ENCODE peak calls at places on chromosomes 12 and 14, in ten cellular contexts. One of them, this sample, is unnamed.

GRCh38 chr12:53251477-53252348 is 16.4 kb upstream of the ESPL1 start:
- DNase-seq in fibroblast of mammary gland: peak; percentile 62
- DNase-seq in T1000: peak; percentile 79
- DNase-seq in activated T-cell treated with anti-CD3 and anti-CD28 coated beads, Interleukin-2, amount 50 U/mL, for 48 hours: peak; percentile 84
- DNase-seq in central memory CD8-positive, alpha-beta T cell: peak; percentile 51
- DNase-seq in PC-3: peak; percentile 80
- DNase-seq in HCT116: peak; percentile 48
- DNase-seq in amniotic stem cell: no peak
- DNase-seq in right cardiac atrium: peak; percentile 93
- DNase-seq in gastrocnemius medialis: peak; percentile 81
- DNase-seq in this sample: peak; percentile 64

GRCh38 chr12:22974865-22975264 is 349.9 kb downstream of the ETNK1 start:
- DNase-seq in fibroblast of mammary gland: peak; percentile 96
- DNase-seq in T1000: no peak
- DNase-seq in activated T-cell treated with anti-CD3 and anti-CD28 coated beads, Interleukin-2, amount 50 U/mL, for 48 hours: no peak
- DNase-seq in central memory CD8-positive, alpha-beta T cell: no peak
- DNase-seq in PC-3: peak; percentile 50
- DNase-seq in HCT116: peak; percentile 15
- DNase-seq in amniotic stem cell: peak; percentile 5
- DNase-seq in right cardiac atrium: no peak
- DNase-seq in gastrocnemius medialis: no peak
- DNase-seq in this sample: no peak

GRCh38 chr14:20711275-20712069 is 22.9 kb downstream of the ANG start:
- DNase-seq in fibroblast of mammary gland: no peak
- DNase-seq in T1000: no peak
- DNase-seq in activated T-cell treated with anti-CD3 and anti-CD28 coated beads, Interleukin-2, amount 50 U/mL, for 48 hours: no peak
- DNase-seq in central memory CD8-positive, alpha-beta T cell: no peak
- DNase-seq in PC-3: no peak
- DNase-seq in HCT116: no peak
- DNase-seq in amniotic stem cell: no peak
- DNase-seq in right cardiac atrium: no peak
- DNase-seq in gastrocnemius medialis: no peak
- DNase-seq in this sample: no peak

GRCh38 chr14:101540481-101540880 is 20.8 kb upstream of the DIO3 start:
- DNase-seq in fibroblast of mammary gland: no peak
- DNase-seq in T1000: no peak
- DNase-seq in activated T-cell treated with anti-CD3 and anti-CD28 coated beads, Interleukin-2, amount 50 U/mL, for 48 hours: no peak
- DNase-seq in central memory CD8-positive, alpha-beta T cell: no peak
- DNase-seq in PC-3: no peak
- DNase-seq in HCT116: no peak
- DNase-seq in amniotic stem cell: no peak
- DNase-seq in right cardiac atrium: peak; percentile 9
- DNase-seq in gastrocnemius medialis: no peak
- DNase-seq in this sample: no peak

GRCh38 chr12:127677537-127678131 is 589.3 kb upstream of the TMEM132C start:
- DNase-seq in fibroblast of mammary gland: peak; percentile 76
- DNase-seq in T1000: peak; percentile 46
- DNase-seq in activated T-cell treated with anti-CD3 and anti-CD28 coated beads, Interleukin-2, amount 50 U/mL, for 48 hours: peak; percentile 57
- DNase-seq in central memory CD8-positive, alpha-beta T cell: no peak
- DNase-seq in PC-3: peak; percentile 97
- DNase-seq in HCT116: no peak
- DNase-seq in amniotic stem cell: peak; percentile 73
- DNase-seq in right cardiac atrium: peak; percentile 85
- DNase-seq in gastrocnemius medialis: peak; percentile 18
- DNase-seq in this sample: peak; percentile 73

GRCh38 chr14:90795744-90796143 is 20.5 kb downstream of the TTC7B start:
- DNase-seq in fibroblast of mammary gland: peak; percentile 87
- DNase-seq in T1000: no peak
- DNase-seq in activated T-cell treated with anti-CD3 and anti-CD28 coated beads, Interleukin-2, amount 50 U/mL, for 48 hours: no peak
- DNase-seq in central memory CD8-positive, alpha-beta T cell: no peak
- DNase-seq in PC-3: peak; percentile 91
- DNase-seq in HCT116: peak; percentile 37
- DNase-seq in amniotic stem cell: peak; percentile 33
- DNase-seq in right cardiac atrium: no peak
- DNase-seq in gastrocnemius medialis: no peak
- DNase-seq in this sample: no peak

GRCh38 chr12:104219908-104220404 is 4.4 kb downstream of the TXNRD1 start:
- DNase-seq in fibroblast of mammary gland: peak; percentile 83
- DNase-seq in T1000: peak; percentile 49
- DNase-seq in activated T-cell treated with anti-CD3 and anti-CD28 coated beads, Interleukin-2, amount 50 U/mL, for 48 hours: peak; percentile 71
- DNase-seq in central memory CD8-positive, alpha-beta T cell: no peak
- DNase-seq in PC-3: peak; percentile 100
- DNase-seq in HCT116: peak; percentile 97
- DNase-seq in amniotic stem cell: peak; percentile 78
- DNase-seq in right cardiac atrium: peak; percentile 51
- DNase-seq in gastrocnemius medialis: no peak
- DNase-seq in this sample: no peak

GRCh38 chr12:44674866-44675265 is 201.2 kb downstream of the NELL2 start:
- DNase-seq in fibroblast of mammary gland: no peak
- DNase-seq in T1000: no peak
- DNase-seq in activated T-cell treated with anti-CD3 and anti-CD28 coated beads, Interleukin-2, amount 50 U/mL, for 48 hours: no peak
- DNase-seq in central memory CD8-positive, alpha-beta T cell: no peak
- DNase-seq in PC-3: no peak
- DNase-seq in HCT116: no peak
- DNase-seq in amniotic stem cell: no peak
- DNase-seq in right cardiac atrium: no peak
- DNase-seq in gastrocnemius medialis: no peak
- DNase-seq in this sample: no peak

GRCh38 chr14:59305231-59305630 is 116.8 kb downstream of the DAAM1 start:
- DNase-seq in fibroblast of mammary gland: peak; percentile 80
- DNase-seq in T1000: no peak
- DNase-seq in activated T-cell treated with anti-CD3 and anti-CD28 coated beads, Interleukin-2, amount 50 U/mL, for 48 hours: no peak
- DNase-seq in central memory CD8-positive, alpha-beta T cell: no peak
- DNase-seq in PC-3: peak; percentile 49
- DNase-seq in HCT116: no peak
- DNase-seq in amniotic stem cell: no peak
- DNase-seq in right cardiac atrium: no peak
- DNase-seq in gastrocnemius medialis: no peak
- DNase-seq in this sample: no peak

GRCh38 chr14:24940213-24940783 is 109.6 kb downstream of the STXBP6 start:
- DNase-seq in fibroblast of mammary gland: no peak
- DNase-seq in T1000: no peak
- DNase-seq in activated T-cell treated with anti-CD3 and anti-CD28 coated beads, Interleukin-2, amount 50 U/mL, for 48 hours: no peak
- DNase-seq in central memory CD8-positive, alpha-beta T cell: no peak
- DNase-seq in PC-3: no peak
- DNase-seq in HCT116: no peak
- DNase-seq in amniotic stem cell: no peak
- DNase-seq in right cardiac atrium: no peak
- DNase-seq in gastrocnemius medialis: no peak
- DNase-seq in this sample: no peak

GRCh38 chr12:105033851-105034250 is 47.7 kb downstream of the NOPCHAP1 start:
- DNase-seq in fibroblast of mammary gland: no peak
- DNase-seq in T1000: no peak
- DNase-seq in activated T-cell treated with anti-CD3 and anti-CD28 coated beads, Interleukin-2, amount 50 U/mL, for 48 hours: no peak
- DNase-seq in central memory CD8-positive, alpha-beta T cell: no peak
- DNase-seq in PC-3: no peak
- DNase-seq in HCT116: no peak
- DNase-seq in amniotic stem cell: no peak
- DNase-seq in right cardiac atrium: no peak
- DNase-seq in gastrocnemius medialis: no peak
- DNase-seq in this sample: no peak

GRCh38 chr14:60654303-60654925 is 5.1 kb upstream of the SIX1 start:
- DNase-seq in fibroblast of mammary gland: peak; percentile 69
- DNase-seq in T1000: no peak
- DNase-seq in activated T-cell treated with anti-CD3 and anti-CD28 coated beads, Interleukin-2, amount 50 U/mL, for 48 hours: no peak
- DNase-seq in central memory CD8-positive, alpha-beta T cell: no peak
- DNase-seq in PC-3: peak; percentile 37
- DNase-seq in HCT116: no peak
- DNase-seq in amniotic stem cell: peak; percentile 64
- DNase-seq in right cardiac atrium: no peak
- DNase-seq in gastrocnemius medialis: no peak
- DNase-seq in this sample: no peak

GRCh38 chr12:71194657-71195056 is 36.9 kb upstream of the TSPAN8 start:
- DNase-seq in fibroblast of mammary gland: peak; percentile 44
- DNase-seq in T1000: no peak
- DNase-seq in activated T-cell treated with anti-CD3 and anti-CD28 coated beads, Interleukin-2, amount 50 U/mL, for 48 hours: no peak
- DNase-seq in central memory CD8-positive, alpha-beta T cell: no peak
- DNase-seq in PC-3: no peak
- DNase-seq in HCT116: no peak
- DNase-seq in amniotic stem cell: no peak
- DNase-seq in right cardiac atrium: no peak
- DNase-seq in gastrocnemius medialis: no peak
- DNase-seq in this sample: no peak

GRCh38 chr12:120257041-120257821 is 8.3 kb downstream of the PXN start:
- DNase-seq in fibroblast of mammary gland: peak; percentile 96
- DNase-seq in T1000: no peak
- DNase-seq in activated T-cell treated with anti-CD3 and anti-CD28 coated beads, Interleukin-2, amount 50 U/mL, for 48 hours: no peak
- DNase-seq in central memory CD8-positive, alpha-beta T cell: no peak
- DNase-seq in PC-3: peak; percentile 89
- DNase-seq in HCT116: no peak
- DNase-seq in amniotic stem cell: peak; percentile 81
- DNase-seq in right cardiac atrium: peak; percentile 86
- DNase-seq in gastrocnemius medialis: peak; percentile 80
- DNase-seq in this sample: no peak

GRCh38 chr12:53218551-53219114 is 11.6 kb upstream of the ITGB7 start:
- DNase-seq in fibroblast of mammary gland: peak; percentile 45
- DNase-seq in T1000: no peak
- DNase-seq in activated T-cell treated with anti-CD3 and anti-CD28 coated beads, Interleukin-2, amount 50 U/mL, for 48 hours: no peak
- DNase-seq in central memory CD8-positive, alpha-beta T cell: no peak
- DNase-seq in PC-3: no peak
- DNase-seq in HCT116: no peak
- DNase-seq in amniotic stem cell: no peak
- DNase-seq in right cardiac atrium: peak; percentile 86
- DNase-seq in gastrocnemius medialis: no peak
- DNase-seq in this sample: no peak

GRCh38 chr12:70069221-70069811 is 173.9 kb upstream of the CNOT2 start:
- DNase-seq in fibroblast of mammary gland: no peak
- DNase-seq in T1000: no peak
- DNase-seq in activated T-cell treated with anti-CD3 and anti-CD28 coated beads, Interleukin-2, amount 50 U/mL, for 48 hours: no peak
- DNase-seq in central memory CD8-positive, alpha-beta T cell: no peak
- DNase-seq in PC-3: no peak
- DNase-seq in HCT116: no peak
- DNase-seq in amniotic stem cell: no peak
- DNase-seq in right cardiac atrium: no peak
- DNase-seq in gastrocnemius medialis: no peak
- DNase-seq in this sample: no peak

GRCh38 chr14:106556665-106557289 is 1030.4 kb downstream of the TMEM121 start:
- DNase-seq in fibroblast of mammary gland: no peak
- DNase-seq in T1000: no peak
- DNase-seq in activated T-cell treated with anti-CD3 and anti-CD28 coated beads, Interleukin-2, amount 50 U/mL, for 48 hours: peak; percentile 88
- DNase-seq in central memory CD8-positive, alpha-beta T cell: peak; percentile 65
- DNase-seq in PC-3: peak; percentile 13
- DNase-seq in HCT116: no peak
- DNase-seq in amniotic stem cell: no peak
- DNase-seq in right cardiac atrium: peak; percentile 60
- DNase-seq in gastrocnemius medialis: no peak
- DNase-seq in this sample: no peak

GRCh38 chr14:100402631-100403030 is 79.5 kb downstream of the SLC25A47 start:
- DNase-seq in fibroblast of mammary gland: no peak
- DNase-seq in T1000: no peak
- DNase-seq in activated T-cell treated with anti-CD3 and anti-CD28 coated beads, Interleukin-2, amount 50 U/mL, for 48 hours: no peak
- DNase-seq in central memory CD8-positive, alpha-beta T cell: no peak
- DNase-seq in PC-3: no peak
- DNase-seq in HCT116: no peak
- DNase-seq in amniotic stem cell: no peak
- DNase-seq in right cardiac atrium: no peak
- DNase-seq in gastrocnemius medialis: no peak
- DNase-seq in this sample: no peak

This sample was measured in neural crest cell.